ENCODE peak calls at places on chromosomes 13 and 19, in six cellular contexts. Y is K562, G is H1, N is GM12891, P is HepG2, Z is GM12878. U is an unnamed sample.

GRCh38 chr19:40398417-40399056 is 8.6 kb upstream of the HIPK4 start:
- DNase-seq in N (peak), P (no peak), Y (peak), G (peak), Z (no peak), U (no peak)

GRCh38 chr13:79987323-79987722 is 353.6 kb downstream of the SPRY2 start:
- DNase-seq in Y (no peak), G (no peak), P (no peak), Z (no peak), N (no peak), U (no peak)

GRCh38 chr19:52991021-52991420 is 22.7 kb upstream of the ERVV-1 start:
- DNase-seq in P (no peak), Z (no peak), Y (no peak), G (no peak), N (no peak), U (no peak)

GRCh38 chr13:20503088-20504083 is 22.3 kb downstream of the CRYL1 start:
- DNase-seq in G (no peak), N (no peak), P (no peak), Y (no peak), Z (no peak), U (no peak)

GRCh38 chr13:51663980-51664957 is 80.0 kb downstream of the WDFY2 start:
- DNase-seq in P (no peak), G (no peak), Z (no peak), Y (no peak), N (no peak), U (no peak)

GRCh38 chr19:11281336-11282049 is 14.5 kb upstream of the TSPAN16 start:
- DNase-seq in N (no peak), G (no peak), P (no peak), Z (no peak), Y (no peak), U (no peak)

GRCh38 chr19:9597027-9597426 is 12.7 kb upstream of the ZNF121 start:
- DNase-seq in P (no peak), N (no peak), G (no peak), Y (no peak), Z (no peak), U (no peak)

GRCh38 chr13:40206241-40207109 is 460.0 kb downstream of the FOXO1 start:
- DNase-seq in Z (peak), G (no peak), N (no peak), Y (no peak), P (no peak), U (peak)

GRCh38 chr19:41993612-41994483 is at the start of gene ATP1A3:
- DNase-seq in N (peak), G (peak), Z (no peak), P (no peak), Y (peak), U (peak)

GRCh38 chr13:107025991-107026390 is 458.1 kb upstream of the ARGLU1 start:
- DNase-seq in N (no peak), P (no peak), Y (no peak), G (no peak), Z (no peak), U (no peak)

GRCh38 chr19:43624933-43625332 is 5.5 kb upstream of the ZNF428 start:
- DNase-seq in N (peak), Z (no peak), P (no peak), G (peak), Y (peak), U (peak)

GRCh38 chr19:16377521-16377920 is 52.9 kb downstream of the KLF2 start:
- DNase-seq in G (no peak), Y (no peak), P (no peak), Z (no peak), N (no peak), U (no peak)

GRCh38 chr13:113592571-113592970 is 8.0 kb downstream of the TFDP1 start:
- DNase-seq in Z (no peak), Y (no peak), G (no peak), P (no peak), N (no peak), U (no peak)

GRCh38 chr13:61358599-61358998 is 57.0 kb downstream of the PCDH20 start:
- DNase-seq in Y (no peak), Z (no peak), N (no peak), G (no peak), P (no peak), U (no peak)

GRCh38 chr19:1523412-1524205 is at the start of gene PLK5:
- DNase-seq in G (no peak), P (no peak), Y (peak), Z (no peak), N (no peak), U (no peak)

GRCh38 chr19:9054768-9055167 is 32.1 kb upstream of the OR1M1 start:
- DNase-seq in Y (no peak), G (peak), P (no peak), N (no peak), Z (no peak), U (no peak)

GRCh38 chr13:41610426-41610825 is 153.1 kb downstream of the RGCC start:
- DNase-seq in P (peak), Y (no peak), N (no peak), G (no peak), Z (no peak), U (no peak)

GRCh38 chr13:114097893-114098688 is 34.3 kb downstream of the RASA3 start:
- DNase-seq in N (no peak), G (no peak), Z (no peak), P (no peak), Y (no peak), U (no peak)

GRCh38 chr13:109867766-109868165 is 81.4 kb upstream of the IRS2 start:
- DNase-seq in N (no peak), G (no peak), P (no peak), Z (no peak), Y (no peak), U (no peak)

GRCh38 chr19:47377208-47377701 is 28.1 kb downstream of the DHX34 start:
- DNase-seq in P (no peak), Z (no peak), G (no peak), Y (no peak), N (no peak), U (no peak)

GRCh38 chr19:47376589-47377144 is 27.6 kb downstream of the DHX34 start:
- DNase-seq in G (no peak), Z (no peak), P (no peak), Y (no peak), N (no peak), U (no peak)

GRCh38 chr19:47377801-47378200 is 28.7 kb downstream of the DHX34 start:
- DNase-seq in Y (no peak), G (no peak), N (no peak), Z (no peak), P (no peak), U (no peak)

GRCh38 chr19:47374876-47375693 is 26.0 kb downstream of the DHX34 start:
- DNase-seq in Y (no peak), P (no peak), Z (no peak), G (no peak), N (no peak), U (no peak)

GRCh38 chr19:47375694-47376588 is 26.8 kb downstream of the DHX34 start:
- DNase-seq in N (no peak), Y (no peak), P (no peak), G (no peak), Z (no peak), U (no peak)
- TF ChIP-seq POLR2AphosphoS5 in N (no peak), Y (no peak), P (no peak), G (no peak), Z (no peak), U (no peak)

DNA sequence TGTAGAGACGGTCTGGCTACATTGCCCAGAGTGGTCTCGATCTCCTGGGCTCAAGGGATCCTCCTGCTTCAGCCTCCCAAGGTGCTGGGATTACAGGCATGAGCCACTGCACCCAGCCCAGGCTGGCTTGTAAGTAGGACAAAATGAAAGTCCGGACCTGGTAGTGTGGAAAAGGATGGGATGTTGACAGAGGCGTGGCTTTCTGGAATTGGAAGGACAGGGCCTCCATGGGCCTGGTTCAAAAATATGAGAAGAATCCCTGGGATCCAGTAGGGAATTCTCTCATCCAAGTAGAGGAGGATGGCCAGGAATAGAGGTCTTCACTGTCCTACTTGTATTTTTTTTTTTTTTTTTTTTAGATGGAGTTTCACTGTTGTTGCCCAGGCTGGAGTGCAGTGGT is 64.9 kb downstream of the TRPM4 start:
- DNase-seq in N (no peak), P (no peak), G (no peak), Y (no peak), Z (no peak), U (no peak)
- TF ChIP-seq TAF1 in N (no peak), P (no peak), G (no peak), Y (no peak), Z (no peak), U (no peak)

DNA sequence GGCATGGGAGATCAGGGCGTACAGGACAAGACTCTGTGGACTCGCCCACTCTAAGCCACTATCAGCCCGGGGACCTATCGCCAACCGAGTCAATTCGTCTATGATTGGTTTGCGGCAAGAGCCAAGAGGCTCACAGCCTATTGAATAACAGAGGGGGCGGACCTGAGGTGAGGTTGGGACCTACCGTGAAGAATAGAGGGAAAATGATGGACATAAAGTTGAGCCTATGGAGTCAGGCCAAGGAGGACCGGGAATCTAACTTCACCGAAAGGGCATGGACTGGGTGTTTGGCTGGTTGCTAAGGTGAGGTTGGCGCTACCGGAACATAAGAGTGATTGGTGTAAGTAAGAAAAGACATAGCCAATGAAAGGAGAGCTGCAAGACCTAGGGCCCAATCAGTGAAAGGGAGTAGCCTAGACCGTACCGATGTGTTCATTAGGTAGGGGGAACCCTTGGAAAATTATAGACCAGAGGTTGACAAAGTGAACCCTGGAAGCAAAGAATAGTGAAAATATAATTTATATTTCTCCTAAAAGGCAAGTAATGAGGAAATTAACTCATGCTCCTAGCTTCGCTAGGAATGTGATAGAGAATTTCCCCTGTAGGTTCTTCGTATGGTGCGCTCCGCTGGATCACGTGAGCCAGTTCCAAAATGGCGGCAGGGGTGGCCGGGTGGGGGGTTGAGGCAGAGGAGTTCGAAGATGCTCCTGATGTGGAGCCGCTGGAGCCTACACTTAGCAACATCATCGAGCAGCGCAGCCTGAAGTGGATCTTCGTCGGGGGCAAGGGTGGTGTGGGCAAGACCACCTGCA is at the start of gene GET3:
- DNase-seq in N (peak), P (peak), G (peak), Z (peak), Y (peak), U (peak)
- TF ChIP-seq POLR2A in N (peak), P (peak), G (peak), Z (peak), Y (peak), U (peak)

GRCh38 chr13:111893071-111893606 is 173.8 kb upstream of the SOX1 start:
- DNase-seq in N (no peak), Y (no peak), G (peak), P (no peak), Z (no peak), U (no peak)
- TF ChIP-seq POLR2AphosphoS5 in N (no peak), Y (no peak), G (no peak), P (no peak), Z (no peak), U (no peak)

U was measured in GM12892.